ENCODE peak calls at places on chromosomes 11 and 22, in four cellular contexts. One of them, this sample, is unnamed.

GRCh38 chr11:65958306-65958705 is 3.2 kb upstream of the SART1 start:
- DNase-seq in GM13977: no peak
- DNase-seq in iris pigment epithelial cell: no peak
- DNase-seq in activated T-cell treated with anti-CD3 and anti-CD28 coated beads, Interleukin-2, amount 50 U/mL, for 72 hours: no peak
- DNase-seq in this sample: no peak

GRCh38 chr11:70517996-70518907 is 119.9 kb downstream of the CTTN start:
- DNase-seq in GM13977: no peak
- DNase-seq in iris pigment epithelial cell: peak; percentile 4
- DNase-seq in activated T-cell treated with anti-CD3 and anti-CD28 coated beads, Interleukin-2, amount 50 U/mL, for 72 hours: no peak
- DNase-seq in this sample: peak; percentile 65

GRCh38 chr11:122807731-122808485 is 30.4 kb upstream of the CRTAM start:
- DNase-seq in GM13977: no peak
- DNase-seq in iris pigment epithelial cell: peak; percentile 41
- DNase-seq in activated T-cell treated with anti-CD3 and anti-CD28 coated beads, Interleukin-2, amount 50 U/mL, for 72 hours: no peak
- DNase-seq in this sample: peak; percentile 37

GRCh38 chr11:35905901-35906661 is 37.8 kb upstream of the LDLRAD3 start:
- DNase-seq in GM13977: no peak
- DNase-seq in iris pigment epithelial cell: no peak
- DNase-seq in activated T-cell treated with anti-CD3 and anti-CD28 coated beads, Interleukin-2, amount 50 U/mL, for 72 hours: no peak
- DNase-seq in this sample: peak; percentile 7

GRCh38 chr11:122293298-122294023 is 177.4 kb upstream of the BLID start:
- DNase-seq in GM13977: no peak
- DNase-seq in iris pigment epithelial cell: peak; percentile 4
- DNase-seq in activated T-cell treated with anti-CD3 and anti-CD28 coated beads, Interleukin-2, amount 50 U/mL, for 72 hours: no peak
- DNase-seq in this sample: peak; percentile 24

GRCh38 chr22:21837184-21837979 is 30.1 kb downstream of the MAPK1 start:
- DNase-seq in GM13977: no peak
- DNase-seq in iris pigment epithelial cell: peak; percentile 78
- DNase-seq in activated T-cell treated with anti-CD3 and anti-CD28 coated beads, Interleukin-2, amount 50 U/mL, for 72 hours: no peak
- DNase-seq in this sample: peak; percentile 83

GRCh38 chr11:98060759-98061158 is 960.0 kb upstream of the CNTN5 start:
- DNase-seq in GM13977: no peak
- DNase-seq in iris pigment epithelial cell: no peak
- DNase-seq in activated T-cell treated with anti-CD3 and anti-CD28 coated beads, Interleukin-2, amount 50 U/mL, for 72 hours: no peak
- DNase-seq in this sample: no peak

GRCh38 chr11:10023202-10023601 is 270.8 kb downstream of the SBF2 start:
- DNase-seq in GM13977: no peak
- DNase-seq in iris pigment epithelial cell: peak; percentile 39
- DNase-seq in activated T-cell treated with anti-CD3 and anti-CD28 coated beads, Interleukin-2, amount 50 U/mL, for 72 hours: no peak
- DNase-seq in this sample: peak; percentile 5

GRCh38 chr22:37091986-37092385 is 17.5 kb downstream of the TMPRSS6 start:
- DNase-seq in GM13977: no peak
- DNase-seq in iris pigment epithelial cell: no peak
- DNase-seq in activated T-cell treated with anti-CD3 and anti-CD28 coated beads, Interleukin-2, amount 50 U/mL, for 72 hours: no peak
- DNase-seq in this sample: no peak

GRCh38 chr11:35878736-35879135 is 65.1 kb upstream of the LDLRAD3 start:
- DNase-seq in GM13977: no peak
- DNase-seq in iris pigment epithelial cell: no peak
- DNase-seq in activated T-cell treated with anti-CD3 and anti-CD28 coated beads, Interleukin-2, amount 50 U/mL, for 72 hours: no peak
- DNase-seq in this sample: no peak

GRCh38 chr22:19430890-19431541 is 517 bp downstream of the HIRA start:
- DNase-seq in GM13977: peak; percentile 45
- DNase-seq in iris pigment epithelial cell: peak; percentile 42
- DNase-seq in activated T-cell treated with anti-CD3 and anti-CD28 coated beads, Interleukin-2, amount 50 U/mL, for 72 hours: peak; percentile 39
- DNase-seq in this sample: peak; percentile 65